ENCODE peak calls at places on chromosomes 5 and 9, in six cellular contexts. F is CD4-positive, alpha-beta T cell; J is NCI-H1105 treated with DMSO at 0.1 percent for 48 hours; K is stimulated activated CD4-positive, alpha-beta T cell treated with anti-CD3 and anti-CD28 coated beads, Interleukin-1b, Interleukin-23, amount 100 ng/mL, for 4 hours; T is RWPE1; W is GM20000. B is an unnamed sample.
A peak's percentile ranks its signal among the peaks of the same experiment; 100 is the strongest.

GRCh38 chr5:136729901-136730355 is 364.6 kb upstream of the TRPC7 start:
- DNase-seq in K (no peak), T (peak; percentile 46), W (no peak), F (no peak), J (no peak), B (peak; percentile 89)

GRCh38 chr9:82091610-82092009 is 103.0 kb downstream of the SPATA31D1 start:
- DNase-seq in K (no peak), T (no peak), F (no peak), J (no peak), W (peak; percentile 7), B (no peak)

GRCh38 chr9:994005-994404 is 17.6 kb downstream of the DMRT3 start:
- DNase-seq in K (no peak), F (no peak), J (no peak), T (no peak), W (peak; percentile 42), B (no peak)

GRCh38 chr5:66843065-66843464 is 246.9 kb downstream of the MAST4 start:
- DNase-seq in J (no peak), F (no peak), K (no peak), W (no peak), T (no peak), B (no peak)

GRCh38 chr9:133134419-133135190 is 13.6 kb upstream of the RALGDS start:
- DNase-seq in K (no peak), T (no peak), J (no peak), W (no peak), F (no peak), B (no peak)

GRCh38 chr9:70947086-70947485 is 174.3 kb downstream of the TRPM3 start:
- DNase-seq in T (no peak), K (no peak), F (no peak), W (no peak), J (no peak), B (no peak)

GRCh38 chr5:146173597-146173996 is 8.9 kb downstream of the LARS1 start:
- DNase-seq in T (no peak), J (no peak), K (no peak), F (no peak), W (peak; percentile 44), B (no peak)

GRCh38 chr5:151622367-151623097 is 31.4 kb upstream of the FAT2 start:
- DNase-seq in F (no peak), J (peak; percentile 55), K (no peak), W (no peak), T (no peak), B (no peak)

GRCh38 chr5:67353500-67353931 is 156.9 kb upstream of the CD180 start:
- DNase-seq in F (no peak), K (no peak), W (no peak), T (no peak), J (peak; percentile 70), B (no peak)

GRCh38 chr5:132777209-132778069 is at the start of gene SEPTIN8:
- DNase-seq in K (peak; percentile 34), T (peak; percentile 86), F (no peak), J (no peak), W (peak; percentile 91), B (no peak)

GRCh38 chr5:32443541-32444190 is 874 bp downstream of the ZFR start:
- DNase-seq in F (peak; percentile 27), J (peak; percentile 29), W (peak; percentile 76), T (peak; percentile 40), K (peak; percentile 42), B (no peak)